ENCODE peak calls at places on chromosome 4, in four cellular contexts. S is type B pancreatic cell, K is PC-3, B is mesothelial cell of epicardium. R is an unnamed sample.

GRCh38 chr4:146311238-146311970 is 97.1 kb downstream of the REELD1 start:
- DNase-seq in B (no peak), S (no peak), K (no peak), R (no peak)

GRCh38 chr4:157043131-157043530 is 32.8 kb upstream of the GLRB start:
- DNase-seq in K (peak; percentile 39), B (no peak), S (no peak), R (no peak)

GRCh38 chr4:25441519-25442117 is 64.6 kb downstream of the ANAPC4 start:
- DNase-seq in K (peak; percentile 76), B (peak; percentile 66), S (no peak), R (peak; percentile 27)

GRCh38 chr4:117422272-117422671 is 336.9 kb upstream of the TRAM1L1 start:
- DNase-seq in K (no peak), B (no peak), S (no peak), R (no peak)

GRCh38 chr4:147984065-147984777 is 252.3 kb downstream of the ARHGAP10 start:
- DNase-seq in B (no peak), K (peak; percentile 60), S (no peak), R (peak; percentile 52)

GRCh38 chr4:74874785-74875367 is 58.0 kb upstream of the PARM1 start:
- DNase-seq in B (no peak), K (peak; percentile 80), S (no peak), R (no peak)

GRCh38 chr4:147842573-147842972 is 110.7 kb downstream of the ARHGAP10 start:
- DNase-seq in S (no peak), B (no peak), K (no peak), R (no peak)

GRCh38 chr4:75736862-75737261 is 12.5 kb downstream of the USO1 start:
- DNase-seq in S (no peak), K (no peak), B (no peak), R (no peak)

GRCh38 chr4:71300964-71301363 is 37.9 kb upstream of the SLC4A4 start:
- DNase-seq in K (no peak), S (no peak), B (no peak), R (no peak)

GRCh38 chr4:7904108-7904516 is 35.5 kb downstream of the AFAP1 start:
- DNase-seq in B (no peak), K (no peak), S (no peak), R (no peak)

GRCh38 chr4:107896158-107896645 is 35.1 kb upstream of the CYP2U1 start:
- DNase-seq in K (peak; percentile 92), S (no peak), B (no peak), R (no peak)

GRCh38 chr4:186702940-186703339 is 20.7 kb downstream of the FAT1 start:
- DNase-seq in S (no peak), B (no peak), K (no peak), R (no peak)
- TF ChIP-seq CTCF in S (no peak), B (no peak), K (no peak), R (no peak)

GRCh38 chr4:11418610-11419009 is 10.1 kb downstream of the HS3ST1 start:
- DNase-seq in K (peak; percentile 12), S (no peak), B (no peak), R (no peak)
- TF ChIP-seq CTCF in K (peak; percentile 33), S (peak; percentile 41), B (no peak), R (no peak)

DNA sequence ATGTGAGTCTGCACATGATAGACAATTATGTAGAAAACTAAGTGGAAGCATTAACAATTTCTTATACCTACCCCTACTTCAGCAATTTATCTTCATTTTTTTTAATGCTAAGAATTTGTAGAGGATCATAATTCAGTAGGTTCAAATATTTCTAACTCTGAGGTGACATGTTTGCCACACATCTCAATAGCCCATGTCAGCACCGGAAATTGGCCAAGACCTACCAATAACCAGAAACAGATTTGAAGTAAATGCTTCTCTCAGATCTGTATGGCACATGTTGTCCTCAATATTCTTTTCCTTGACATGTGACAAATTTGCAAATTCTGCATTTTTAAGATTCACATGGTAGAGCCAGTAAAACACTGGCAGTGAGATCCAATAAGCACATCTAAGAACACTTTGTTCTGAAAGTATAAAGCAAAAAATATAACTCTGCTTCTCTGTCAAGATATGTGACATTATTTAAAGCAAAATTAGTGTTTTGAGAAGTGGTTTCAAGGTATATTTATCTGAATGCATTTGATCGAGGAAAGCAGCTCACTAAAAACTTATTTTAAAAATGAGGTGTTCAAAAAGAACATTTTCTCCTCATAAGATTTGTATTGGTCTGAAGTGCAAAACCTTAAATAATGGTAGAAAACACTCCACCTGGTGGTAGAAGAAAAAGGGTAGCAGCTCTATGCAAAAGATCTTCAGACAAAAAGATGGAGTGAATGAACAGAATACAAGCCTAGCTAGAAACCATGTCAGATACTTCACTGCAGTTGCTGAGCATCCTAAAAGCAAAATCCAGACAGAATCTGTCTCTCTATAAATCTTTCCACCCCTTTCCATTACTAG is 513.9 kb upstream of the FAM241A start:
- DNase-seq in S (no peak), B (no peak), K (peak; percentile 36), R (no peak)
- TF ChIP-seq CTCF in S (peak; percentile 76), B (peak; percentile 71), K (peak; percentile 57), R (peak; percentile 28)

GRCh38 chr4:95510145-95510544 is 38.6 kb downstream of the UNC5C start:
- DNase-seq in S (no peak), B (no peak), K (peak; percentile 36), R (no peak)
- TF ChIP-seq CTCF in S (peak; percentile 88), B (peak; percentile 74), K (peak; percentile 54), R (peak; percentile 67)

DNA sequence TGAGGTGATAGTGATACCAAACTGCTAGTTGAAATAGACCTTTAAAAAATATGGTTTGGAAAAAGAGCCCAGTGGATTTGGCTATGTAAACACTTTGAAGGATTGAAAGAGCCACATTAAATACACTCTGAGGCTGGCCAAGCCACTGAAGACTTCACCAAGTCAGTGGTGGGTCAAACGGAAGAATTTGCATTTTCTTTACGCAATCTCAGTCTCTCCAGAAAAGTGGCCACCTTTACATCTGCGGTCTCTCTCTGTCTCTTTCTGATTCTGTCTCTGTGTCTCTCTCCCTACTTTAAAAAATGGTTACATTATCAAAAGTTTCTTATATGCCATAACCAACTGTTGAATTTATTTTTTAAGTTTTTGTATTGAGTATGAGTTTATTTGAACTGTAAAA is 651.2 kb upstream of the PITX2 start:
- DNase-seq in S (no peak), B (no peak), K (no peak), R (no peak)
- TF ChIP-seq CTCF in S (no peak), B (no peak), K (no peak), R (no peak)

GRCh38 chr4:129143359-129143758 is 47.4 kb downstream of the C4orf33 start:
- DNase-seq in S (no peak), B (no peak), K (no peak), R (no peak)

GRCh38 chr4:129144755-129145206 is 48.8 kb downstream of the C4orf33 start:
- DNase-seq in K (no peak), B (no peak), S (no peak), R (no peak)

GRCh38 chr4:129145222-129145730 is 49.3 kb downstream of the C4orf33 start:
- DNase-seq in B (no peak), S (no peak), K (no peak), R (no peak)

GRCh38 chr4:129148892-129149291 is 52.9 kb downstream of the C4orf33 start:
- DNase-seq in K (no peak), B (no peak), S (no peak), R (no peak)

DNA sequence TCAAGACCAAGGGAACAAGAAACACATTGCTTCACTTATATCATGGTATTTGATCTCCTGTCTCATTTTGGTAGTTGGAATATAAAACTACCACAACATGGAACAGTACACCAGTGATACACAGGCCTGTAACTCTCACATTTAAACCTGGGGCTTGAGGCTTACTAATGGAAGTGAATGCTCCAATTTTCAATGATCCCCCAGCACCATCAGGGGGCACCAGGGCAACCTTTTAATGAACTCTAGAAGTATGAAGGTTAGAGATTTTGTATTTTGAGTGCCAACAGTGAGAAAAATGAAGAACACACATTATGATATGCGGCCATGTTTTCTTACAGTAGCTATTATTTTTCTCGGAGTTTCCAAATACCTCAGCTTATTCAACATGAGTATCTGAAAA is 50.7 kb downstream of the C4orf33 start:
- DNase-seq in K (no peak), B (no peak), S (no peak), R (no peak)
- TF ChIP-seq CTCF in K (no peak), B (no peak), S (no peak), R (no peak)

GRCh38 chr4:101081695-101082369 is 265.5 kb downstream of the PPP3CA start:
- DNase-seq in K (no peak), S (no peak), B (no peak), R (no peak)

GRCh38 chr4:101089168-101089567 is 258.2 kb downstream of the PPP3CA start:
- DNase-seq in B (no peak), S (no peak), K (no peak), R (no peak)

GRCh38 chr4:101081166-101081565 is 266.2 kb downstream of the PPP3CA start:
- DNase-seq in B (no peak), S (no peak), K (no peak), R (no peak)

DNA sequence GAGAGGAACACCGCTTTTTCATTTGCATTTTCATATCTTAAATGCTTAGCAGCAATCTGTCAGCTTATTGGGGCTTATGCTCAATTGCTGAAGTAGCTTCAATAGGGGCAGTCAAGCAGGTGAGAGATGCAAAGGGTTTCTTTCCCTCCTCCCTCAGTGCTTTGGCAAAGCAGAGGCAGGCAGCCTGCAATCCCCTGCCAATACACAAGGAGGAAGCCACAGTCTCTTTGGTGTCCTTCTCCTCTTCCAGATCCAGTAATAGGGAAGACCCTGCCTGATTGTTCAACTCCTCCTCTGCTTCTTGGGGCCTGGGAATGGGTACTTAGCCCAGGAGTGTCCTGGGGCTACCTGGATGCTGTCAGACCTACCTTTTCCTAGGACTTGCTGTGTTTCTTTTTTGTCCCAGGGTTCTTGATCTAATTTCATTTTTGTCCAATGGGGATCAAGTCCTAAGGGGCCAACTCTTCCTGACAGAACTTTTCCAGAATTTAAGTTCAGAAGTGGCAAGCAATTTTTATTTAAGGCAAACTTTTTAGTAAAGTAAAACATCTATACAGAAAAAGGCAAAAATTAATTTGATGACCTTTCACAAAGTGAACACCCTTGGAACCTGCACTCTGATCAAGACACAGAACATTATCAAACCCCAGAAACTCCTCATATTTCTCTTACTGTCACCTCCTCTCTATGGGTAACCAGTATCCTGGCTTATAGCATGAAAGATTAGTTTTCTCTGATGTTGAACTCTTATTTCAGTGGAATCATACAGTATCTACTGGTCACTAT is 260.3 kb downstream of the PPP3CA start:
- DNase-seq in S (no peak), B (no peak), K (peak; percentile 18), R (no peak)
- TF ChIP-seq CTCF in S (peak; percentile 24), B (no peak), K (peak; percentile 48), R (no peak)

GRCh38 chr4:10019521-10020051 is 1.7 kb downstream of the SLC2A9 start:
- DNase-seq in B (no peak), K (no peak), S (no peak), R (no peak)
- TF ChIP-seq CTCF in B (no peak), K (no peak), S (no peak), R (no peak)

GRCh38 chr4:41990383-41991111 is at the start of gene SLC30A9:
- DNase-seq in S (peak; percentile 90), K (peak; percentile 91), B (peak; percentile 89), R (peak; percentile 88)
- TF ChIP-seq CTCF in S (peak; percentile 74), K (no peak), B (no peak), R (no peak)

R was measured in D721Med.